ENCODE peak calls at places on chromosomes 12 and 14, in six cellular contexts. K is A549, R is adipocyte, J is heart left ventricle, L is upper lobe of right lung, D is psoas muscle. Y is an unnamed sample. For H3K4me1 and H3K9me3, the result is how much of the 10 kb centered on the place peaks cover.

GRCh38 chr12:15996254-15996653 is 85.1 kb downstream of the DERA start:
- DNase-seq in J (no peak), K (peak), R (peak), D (no peak), L (no peak), Y (peak)

GRCh38 chr12:57483466-57483865 is 3.8 kb upstream of the ARHGAP9 start:
- DNase-seq in D (no peak), R (peak), K (no peak), J (no peak), L (no peak), Y (no peak)

GRCh38 chr14:23103581-23103980 is 1.2 kb downstream of the CIROP start:
- DNase-seq in D (no peak), R (no peak), K (no peak), L (no peak), J (no peak), Y (no peak)

GRCh38 chr14:104217486-104218360 is 79.3 kb downstream of the KIF26A start:
- DNase-seq in K (no peak), J (peak), D (peak), R (no peak), L (peak), Y (no peak)

GRCh38 chr14:106642090-106642489 is 1115.7 kb downstream of the TMEM121 start:
- DNase-seq in L (no peak), K (no peak), D (no peak), J (no peak), R (no peak), Y (no peak)

GRCh38 chr14:95190346-95190840 is 33.1 kb upstream of the DICER1 start:
- DNase-seq in K (no peak), J (no peak), L (no peak), D (no peak), R (no peak), Y (no peak)

GRCh38 chr12:88188180-88188579 is 46.1 kb downstream of the TMTC3 start:
- DNase-seq in K (no peak), R (peak), J (no peak), D (no peak), L (no peak), Y (peak)

GRCh38 chr14:49586673-49587460 is 687 bp upstream of the RPS29 start:
- DNase-seq in R (peak), K (peak), J (no peak), D (peak), L (no peak), Y (peak)

GRCh38 chr12:131494741-131495524 is 216.0 kb upstream of the SFSWAP start:
- DNase-seq in R (no peak), D (no peak), K (no peak), J (no peak), L (no peak), Y (no peak)

GRCh38 chr14:95727084-95727700 is 13.3 kb upstream of the TCL1A start:
- DNase-seq in J (no peak), D (no peak), K (no peak), L (no peak), R (no peak), Y (no peak)

GRCh38 chr12:48442191-48442828 is 30.0 kb upstream of the ANP32D start:
- DNase-seq in J (no peak), K (peak), L (no peak), R (no peak), D (no peak), Y (no peak)

DNA sequence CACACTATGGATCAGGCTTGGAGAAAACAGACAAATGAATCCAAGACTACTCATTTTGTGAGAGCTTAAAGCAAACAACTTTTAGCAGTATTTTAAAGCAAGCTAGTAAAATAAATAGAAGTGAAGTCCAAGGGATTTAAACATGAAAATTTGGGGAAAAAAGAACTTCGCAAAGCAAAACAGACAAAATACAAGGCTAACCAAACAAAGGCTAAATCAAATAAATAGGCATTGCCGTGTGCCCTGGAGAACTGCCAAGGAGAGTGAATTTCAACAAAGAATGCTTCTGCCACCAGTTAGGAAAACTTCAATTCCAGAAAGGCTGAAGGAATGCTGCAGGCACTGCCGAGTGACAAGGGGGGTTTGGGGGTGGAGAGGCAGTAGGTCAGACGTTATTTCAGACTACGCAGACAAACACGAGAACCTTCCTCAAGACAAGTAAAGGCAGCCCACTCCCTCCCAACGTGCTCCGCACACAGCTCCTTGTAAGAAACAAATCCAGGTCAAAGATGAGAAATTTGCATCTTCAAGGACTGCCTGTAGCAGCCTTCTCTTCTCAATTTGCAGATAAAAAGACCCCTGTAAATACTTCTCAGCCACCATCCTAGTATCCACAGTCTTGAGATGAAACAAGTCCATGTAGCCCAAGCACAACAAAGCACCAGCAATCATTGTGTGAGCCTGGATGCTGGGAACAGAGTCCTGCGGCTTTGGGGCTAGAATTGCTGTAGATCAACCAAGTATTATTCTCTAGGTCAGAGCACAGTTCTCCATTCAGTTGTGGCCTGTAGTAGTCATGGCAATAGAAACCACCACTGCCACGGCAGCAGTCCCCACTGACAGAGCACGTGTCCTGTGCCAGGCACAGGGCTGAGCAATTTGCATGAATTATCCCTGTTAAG is 43.3 kb downstream of the EFCAB11 start:
- DNase-seq in R (peak), J (no peak), K (peak), D (no peak), L (no peak), Y (peak)
- H3K4me3 ChIP-seq in R (peak), J (no peak), K (peak), D (no peak), L (no peak), Y (peak)

GRCh38 chr14:93960774-93961438 is 15.5 kb downstream of the ASB2 start:
- DNase-seq in K (no peak), D (no peak), L (no peak), J (no peak), R (no peak), Y (no peak)
- H3K4me1 ChIP-seq in K (under half), D (half or more), L (under half), J (under half), R (under half), Y (under half)

GRCh38 chr12:21634245-21634644 is 23.4 kb downstream of the LDHB start:
- DNase-seq in J (no peak), L (no peak), D (no peak), R (no peak), K (no peak), Y (no peak)
- H3K9me3 ChIP-seq in J (under half), L (under half), D (under half), R (under half), K (under half), Y (under half)

DNA sequence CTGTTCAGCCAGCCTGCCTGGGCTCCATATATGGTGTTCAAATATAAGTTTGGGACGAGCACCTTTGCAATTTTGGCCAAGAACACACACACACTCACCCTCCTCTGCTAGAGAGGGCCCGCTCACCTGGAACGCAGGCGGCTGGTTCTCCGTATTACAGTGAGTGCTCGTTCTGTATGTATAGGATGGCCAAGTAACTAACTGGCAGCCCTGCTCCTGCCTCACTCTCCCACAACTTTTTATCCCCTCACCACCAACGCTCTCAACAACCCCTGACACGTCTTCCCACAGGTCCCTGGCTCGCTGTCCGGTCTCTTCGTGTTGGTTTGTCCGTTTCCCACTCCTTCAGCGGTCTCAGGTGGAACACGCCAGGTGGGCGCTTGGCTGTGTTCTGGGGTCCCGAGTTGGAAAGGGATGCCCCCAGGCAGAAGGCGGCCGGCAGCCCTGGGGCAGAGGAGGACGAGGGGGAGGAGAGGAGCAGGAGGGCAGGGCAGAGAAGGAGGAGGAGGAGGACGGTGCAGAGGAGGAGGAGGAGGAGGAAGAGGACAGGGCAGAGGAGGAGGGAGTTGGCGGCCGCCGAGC is 398 bp upstream of the MSRB3 start:
- DNase-seq in K (no peak), L (no peak), J (no peak), D (no peak), R (peak), Y (no peak)
- H3K4me3 ChIP-seq in K (peak), L (peak), J (peak), D (peak), R (peak), Y (peak)

GRCh38 chr14:61718039-61718438 is 22.7 kb downstream of the HIF1A start:
- DNase-seq in R (no peak), L (no peak), D (no peak), J (no peak), K (no peak), Y (no peak)

GRCh38 chr14:61724133-61724532 is 28.8 kb downstream of the HIF1A start:
- DNase-seq in L (no peak), K (no peak), J (no peak), D (no peak), R (no peak), Y (no peak)

GRCh38 chr14:61716956-61717355 is 21.6 kb downstream of the HIF1A start:
- DNase-seq in R (no peak), K (no peak), D (no peak), L (no peak), J (no peak), Y (no peak)

GRCh38 chr14:61719344-61720301 is 24.3 kb downstream of the HIF1A start:
- DNase-seq in D (no peak), L (no peak), J (no peak), R (no peak), K (no peak), Y (no peak)

DNA sequence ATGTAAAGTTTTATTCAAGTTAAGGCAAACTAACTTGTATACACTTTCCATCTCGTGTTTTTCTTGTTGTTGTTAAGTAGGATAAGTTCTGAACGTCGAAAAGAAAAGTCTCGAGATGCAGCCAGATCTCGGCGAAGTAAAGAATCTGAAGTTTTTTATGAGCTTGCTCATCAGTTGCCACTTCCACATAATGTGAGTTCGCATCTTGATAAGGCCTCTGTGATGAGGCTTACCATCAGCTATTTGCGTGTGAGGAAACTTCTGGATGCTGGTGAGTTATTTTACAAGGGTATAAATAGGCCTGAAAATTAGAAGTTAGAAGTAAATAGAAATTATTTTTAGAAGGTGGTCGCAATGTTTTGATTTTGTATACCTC is 25.0 kb downstream of the HIF1A start:
- DNase-seq in L (no peak), J (no peak), R (no peak), D (no peak), K (no peak), Y (no peak)
- H3K4me1 ChIP-seq in L (under half), J (under half), R (half or more), D (under half), K (half or more), Y (under half)

DNA sequence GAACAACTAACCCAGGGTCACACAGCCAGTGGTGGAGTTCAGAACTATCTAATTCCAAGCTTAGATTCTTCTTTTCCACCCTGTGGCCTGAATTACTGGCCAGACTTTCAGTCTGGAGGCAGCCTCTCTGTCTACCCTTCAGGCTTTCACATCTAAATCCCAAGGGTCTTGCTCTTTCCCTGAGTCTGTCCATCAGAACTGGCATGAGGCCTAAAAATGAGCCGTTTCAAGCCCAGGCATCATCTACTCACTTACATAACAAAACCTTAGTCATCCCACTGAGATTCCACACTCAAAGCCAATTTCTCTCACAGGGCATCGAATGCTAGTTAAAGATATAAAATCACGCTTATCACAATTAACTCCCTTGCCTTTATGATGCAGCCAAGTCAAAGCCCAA is 1.3 kb upstream of the PTGDR start:
- DNase-seq in K (no peak), L (no peak), J (no peak), R (peak), D (peak), Y (no peak)
- H3K9me3 ChIP-seq in K (under half), L (under half), J (under half), R (under half), D (under half), Y (under half)

GRCh38 chr12:54390176-54390667 is 5.7 kb upstream of the ZNF385A start:
- DNase-seq in J (no peak), R (no peak), D (no peak), K (no peak), L (no peak), Y (no peak)
- H3K4me3 ChIP-seq in J (no peak), R (no peak), D (no peak), K (no peak), L (no peak), Y (no peak)

GRCh38 chr14:71001742-71002141 is 94.5 kb downstream of the PCNX1 start:
- DNase-seq in J (no peak), K (no peak), L (no peak), R (no peak), D (no peak), Y (no peak)

GRCh38 chr14:71004481-71004880 is 97.2 kb downstream of the PCNX1 start:
- DNase-seq in K (no peak), L (no peak), R (no peak), D (no peak), J (no peak), Y (no peak)

GRCh38 chr14:71005076-71005475 is 97.8 kb downstream of the PCNX1 start:
- DNase-seq in K (no peak), R (no peak), D (no peak), J (no peak), L (no peak), Y (no peak)

GRCh38 chr14:71006200-71006563 is 98.9 kb downstream of the PCNX1 start:
- DNase-seq in K (no peak), D (no peak), L (no peak), R (no peak), J (no peak), Y (no peak)

DNA sequence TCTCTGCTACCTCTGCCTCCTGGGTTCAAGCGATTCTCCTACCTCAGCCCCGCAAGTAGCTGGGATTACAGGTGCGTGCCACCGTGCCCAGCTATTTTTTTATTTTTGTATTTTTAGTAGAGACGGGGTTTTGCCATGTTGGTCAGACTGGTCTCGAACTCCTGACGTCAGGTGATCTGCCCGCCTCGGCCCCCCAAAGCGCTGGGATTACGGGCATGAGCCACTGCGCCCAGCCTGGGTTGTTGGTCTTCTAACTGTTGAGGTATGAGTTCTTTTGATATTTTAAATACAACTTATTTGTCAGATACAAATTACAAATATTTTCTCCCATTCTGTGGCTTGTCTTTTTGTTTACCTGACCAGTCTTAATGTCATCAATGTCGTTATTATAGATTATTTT is 95.9 kb downstream of the PCNX1 start:
- DNase-seq in R (no peak), D (no peak), J (no peak), L (no peak), K (no peak), Y (no peak)
- H3K4me1 ChIP-seq in R (under half), D (under half), J (under half), L (under half), K (under half), Y (under half)

Y was measured in small intestine.